ENCODE peak calls at places on chromosome 2, in four cellular contexts. I, B, W and O are unnamed samples.

GRCh38 chr2:242035858-242036652 is 166.5 kb downstream of the RTP5 start:
- DNase-seq in I (no peak), B (no peak), W (no peak), O (no peak)

GRCh38 chr2:213148572-213149331 is 2.7 kb downstream of the IKZF2 start:
- DNase-seq in I (no peak), B (no peak), W (no peak), O (no peak)

GRCh38 chr2:15805772-15806171 is 134.6 kb upstream of the MYCN start:
- DNase-seq in I (no peak), B (no peak), W (no peak), O (no peak)

GRCh38 chr2:215831296-215831913 is 181.9 kb downstream of the MREG start:
- DNase-seq in I (no peak), B (no peak), W (peak), O (no peak)

GRCh38 chr2:64327129-64327509 is 126.8 kb upstream of the LGALSL start:
- DNase-seq in I (no peak), B (no peak), W (no peak), O (no peak)

GRCh38 chr2:104945866-104946265 is 92.0 kb downstream of the POU3F3 start:
- DNase-seq in I (no peak), B (no peak), W (no peak), O (no peak)

GRCh38 chr2:96802281-96802595 is 13.8 kb upstream of the CNNM3 start:
- DNase-seq in I (no peak), B (no peak), W (no peak), O (no peak)

GRCh38 chr2:128545085-128545484 is 226.4 kb upstream of the HS6ST1 start:
- DNase-seq in I (no peak), B (no peak), W (no peak), O (no peak)

GRCh38 chr2:72886505-72887031 is 640 bp upstream of the SPR start:
- DNase-seq in I (no peak), B (peak), W (no peak), O (no peak)